ENCODE peak calls at places on chromosomes 1 and 21, in six cellular contexts. T is EH; V is activated CD8-positive, alpha-beta memory T cell treated with anti-CD3 and anti-CD28 coated beads, Interleukin-2, amount 10 ng/mL, durations not matched to agents 7 days and 5 days; O is ovary; A is spleen; G is Karpas-422. B is an unnamed sample.

GRCh38 chr1:28835237-28835650 is 23.3 kb downstream of the OPRD1 start:
- DNase-seq in T (no peak), V (no peak), O (no peak), A (no peak), G (no peak), B (no peak)

GRCh38 chr1:239242404-239242803 is 144.0 kb upstream of the CHRM3 start:
- DNase-seq in T (no peak), V (no peak), O (no peak), A (no peak), G (no peak), B (no peak)

GRCh38 chr1:2611034-2611501 is 21.7 kb downstream of the MMEL1 start:
- DNase-seq in T (peak), V (no peak), O (peak), A (peak), G (peak), B (peak)

GRCh38 chr1:224435318-224435763 is 744 bp upstream of the WDR26 start:
- DNase-seq in T (peak), V (no peak), O (no peak), A (no peak), G (peak), B (no peak)

GRCh38 chr1:231421616-231421970 is 494 bp downstream of the EGLN1 start:
- DNase-seq in T (peak), V (peak), O (peak), A (no peak), G (peak), B (no peak)

GRCh38 chr1:219699870-219700269 is 87.0 kb upstream of the ZC3H11B start:
- DNase-seq in T (no peak), V (no peak), O (no peak), A (no peak), G (no peak), B (no peak)

GRCh38 chr1:21871943-21872342 is 59.9 kb downstream of the LDLRAD2 start:
- DNase-seq in T (no peak), V (no peak), O (no peak), A (no peak), G (no peak), B (no peak)

GRCh38 chr1:116666090-116666489 is 1.4 kb downstream of the IGSF3 start:
- DNase-seq in T (no peak), V (no peak), O (no peak), A (no peak), G (no peak), B (no peak)

GRCh38 chr1:156804572-156805243 is 11.9 kb downstream of the SH2D2A start:
- DNase-seq in T (no peak), V (no peak), O (no peak), A (no peak), G (no peak), B (no peak)

GRCh38 chr21:41217656-41218380 is 49.9 kb downstream of the BACE2 start:
- DNase-seq in T (peak), V (no peak), O (no peak), A (no peak), G (no peak), B (no peak)